ENCODE peak calls at places on chromosomes 6 and 20, in seven cellular contexts. D, A, O, T, M, H and F are unnamed samples.

GRCh38 chr6:149233056-149233715 is 84.3 kb upstream of the TAB2 start:
- DNase-seq in D (no peak), A (peak; percentile 8), O (no peak), T (no peak), M (peak; percentile 94), H (no peak), F (peak; percentile 79)

GRCh38 chr20:60680554-60680953 is 571.5 kb upstream of the CDH4 start:
- DNase-seq in D (no peak), A (no peak), O (no peak), T (no peak), M (no peak), H (peak; percentile 32), F (no peak)

GRCh38 chr6:153553627-153554026 is 422.5 kb upstream of the RGS17 start:
- DNase-seq in D (peak; percentile 50), A (peak; percentile 1), O (peak; percentile 34), T (no peak), M (no peak), H (no peak), F (peak; percentile 1)

GRCh38 chr6:114762145-114762544 is 419.3 kb upstream of the HS3ST5 start:
- DNase-seq in D (no peak), A (no peak), O (no peak), T (no peak), M (no peak), H (no peak), F (no peak)

GRCh38 chr6:119040229-119040628 is 38.2 kb downstream of the FAM184A start:
- DNase-seq in D (no peak), A (no peak), O (no peak), T (no peak), M (no peak), H (no peak), F (no peak)

GRCh38 chr6:90187437-90188049 is 109.1 kb downstream of the BACH2 start:
- DNase-seq in D (no peak), A (no peak), O (no peak), T (no peak), M (no peak), H (no peak), F (no peak)

GRCh38 chr6:112416885-112417284 is 69.8 kb downstream of the RFPL4B start:
- DNase-seq in D (no peak), A (no peak), O (no peak), T (no peak), M (no peak), H (no peak), F (no peak)

GRCh38 chr20:63139856-63140255 is 76.1 kb downstream of the YTHDF1 start:
- DNase-seq in D (no peak), A (no peak), O (no peak), T (no peak), M (no peak), H (no peak), F (no peak)

GRCh38 chr20:14921546-14921945 is 584.1 kb upstream of the FLRT3 start:
- DNase-seq in D (no peak), A (no peak), O (peak; percentile 85), T (no peak), M (peak; percentile 17), H (no peak), F (peak; percentile 33)

GRCh38 chr6:149318581-149319286 is 1.2 kb downstream of the TAB2 start:
- DNase-seq in D (peak; percentile 51), A (peak; percentile 31), O (no peak), T (no peak), M (no peak), H (no peak), F (no peak)

GRCh38 chr20:58818585-58819285 is 32.0 kb downstream of the GNAS-AS1 start:
- DNase-seq in D (no peak), A (peak; percentile 59), O (no peak), T (no peak), M (peak; percentile 72), H (no peak), F (peak; percentile 47)

GRCh38 chr6:121544691-121545090 is 109.2 kb downstream of the GJA1 start:
- DNase-seq in D (no peak), A (no peak), O (no peak), T (no peak), M (no peak), H (no peak), F (no peak)